ENCODE peak calls at places on chromosomes 6 and 20, in ten cellular contexts. K is H9, D is heart right ventricle, C is WERI-Rb-1, G is A549, W is A673, A is fibroblast of lung, P is left lung, Y is iPS DF 6.9, L is testis. T is an unnamed sample.

GRCh38 chr6:131460603-131460995 is 112.4 kb upstream of the ARG1 start:
- DNase-seq in Y (no peak), A (peak; percentile 22), G (no peak), P (no peak), C (no peak), D (no peak), K (no peak), W (peak; percentile 77), L (no peak), T (no peak)

GRCh38 chr20:25324412-25324811 is 66.2 kb downstream of the ABHD12 start:
- DNase-seq in K (peak; percentile 20), P (peak; percentile 85), A (no peak), W (no peak), G (no peak), C (no peak), L (peak; percentile 40), Y (no peak), D (no peak), T (no peak)

GRCh38 chr6:43952746-43953145 is 174.5 kb downstream of the MRPL14 start:
- DNase-seq in W (no peak), K (peak; percentile 24), D (no peak), L (no peak), Y (no peak), A (no peak), P (no peak), C (peak; percentile 34), G (no peak), T (no peak)

GRCh38 chr20:15036938-15037337 is 699.5 kb upstream of the FLRT3 start:
- DNase-seq in C (no peak), Y (no peak), L (no peak), W (no peak), A (no peak), G (no peak), P (no peak), K (no peak), D (no peak), T (no peak)

GRCh38 chr6:134351615-134352474 is 33.9 kb upstream of the SGK1 start:
- DNase-seq in P (no peak), W (no peak), K (peak; percentile 31), A (no peak), Y (no peak), L (no peak), D (no peak), G (no peak), C (no peak), T (no peak)

GRCh38 chr20:47020231-47020630 is 125.6 kb downstream of the EYA2 start:
- DNase-seq in Y (no peak), W (no peak), P (no peak), K (no peak), D (no peak), L (no peak), C (no peak), G (no peak), A (peak; percentile 9), T (no peak)

GRCh38 chr6:135953800-135954199 is 102.3 kb downstream of the PDE7B start:
- DNase-seq in L (no peak), Y (no peak), D (no peak), C (no peak), A (no peak), W (no peak), K (no peak), P (no peak), G (no peak), T (no peak)

GRCh38 chr6:118551063-118551672 is 3.1 kb downstream of the PLN start:
- DNase-seq in W (peak; percentile 67), A (peak; percentile 76), P (no peak), D (no peak), Y (no peak), C (no peak), G (peak; percentile 17), L (no peak), K (no peak), T (peak; percentile 41)

GRCh38 chr6:139925894-139926641 is 551.6 kb upstream of the CITED2 start:
- DNase-seq in A (peak; percentile 94), W (peak; percentile 26), L (no peak), C (no peak), D (no peak), Y (no peak), P (no peak), K (no peak), G (no peak), T (peak; percentile 58)

GRCh38 chr6:142377112-142377848 is 75.5 kb downstream of the ADGRG6 start:
- DNase-seq in D (peak; percentile 9), Y (peak; percentile 37), C (peak; percentile 18), G (no peak), W (peak; percentile 65), A (peak; percentile 34), P (no peak), L (peak; percentile 15), K (peak; percentile 88), T (no peak)

GRCh38 chr6:117481278-117481925 is 1.1 kb upstream of the DCBLD1 start:
- DNase-seq in W (peak; percentile 5), G (no peak), L (no peak), D (no peak), C (no peak), A (no peak), P (peak; percentile 42), Y (no peak), K (peak; percentile 36), T (no peak)

GRCh38 chr20:53914861-53915458 is 155.4 kb downstream of the BCAS1 start:
- DNase-seq in K (no peak), L (no peak), C (no peak), D (no peak), P (no peak), Y (no peak), W (peak; percentile 56), A (no peak), G (no peak), T (peak; percentile 35)

GRCh38 chr6:15522026-15522425 is 140.8 kb downstream of the DTNBP1 start:
- DNase-seq in W (no peak), G (no peak), K (peak; percentile 39), P (no peak), C (peak; percentile 8), A (no peak), Y (no peak), D (no peak), L (peak; percentile 7), T (no peak)

GRCh38 chr6:148959511-148959910 is 212.7 kb downstream of the UST start:
- DNase-seq in P (no peak), W (no peak), G (no peak), C (no peak), D (no peak), L (no peak), Y (no peak), K (no peak), A (no peak), T (no peak)

GRCh38 chr6:7016238-7016637 is 91.5 kb upstream of the RREB1 start:
- DNase-seq in P (no peak), C (no peak), K (no peak), W (no peak), G (no peak), A (no peak), Y (no peak), L (no peak), D (no peak), T (no peak)

GRCh38 chr6:37516920-37517405 is 17.3 kb upstream of the CCDC167 start:
- DNase-seq in G (no peak), D (no peak), W (no peak), Y (no peak), L (no peak), K (no peak), P (no peak), C (peak; percentile 42), A (no peak), T (peak; percentile 51)

GRCh38 chr6:28940294-28940858 is 16.6 kb upstream of the TRIM27 start:
- DNase-seq in W (peak; percentile 82), P (no peak), G (no peak), K (peak; percentile 72), L (peak; percentile 56), C (peak; percentile 65), D (no peak), Y (peak; percentile 60), A (no peak), T (peak; percentile 45)

GRCh38 chr6:100488231-100488630 is 23.5 kb upstream of the SIM1 start:
- DNase-seq in C (no peak), A (no peak), G (no peak), L (no peak), W (no peak), D (no peak), P (no peak), K (no peak), Y (no peak), T (no peak)
- H3K27ac ChIP-seq in C (no peak overlapping the region), A (no peak overlapping the region), G (no peak overlapping the region), L (no peak overlapping the region), W (no peak overlapping the region), D (no peak overlapping the region), P (no peak overlapping the region), K (no peak overlapping the region), Y (no peak overlapping the region), T (no peak overlapping the region)

GRCh38 chr6:103268335-103268734 is 1591.4 kb downstream of the HACE1 start:
- DNase-seq in P (no peak), W (no peak), C (no peak), Y (no peak), D (no peak), G (no peak), K (no peak), A (no peak), L (no peak), T (no peak)

DNA sequence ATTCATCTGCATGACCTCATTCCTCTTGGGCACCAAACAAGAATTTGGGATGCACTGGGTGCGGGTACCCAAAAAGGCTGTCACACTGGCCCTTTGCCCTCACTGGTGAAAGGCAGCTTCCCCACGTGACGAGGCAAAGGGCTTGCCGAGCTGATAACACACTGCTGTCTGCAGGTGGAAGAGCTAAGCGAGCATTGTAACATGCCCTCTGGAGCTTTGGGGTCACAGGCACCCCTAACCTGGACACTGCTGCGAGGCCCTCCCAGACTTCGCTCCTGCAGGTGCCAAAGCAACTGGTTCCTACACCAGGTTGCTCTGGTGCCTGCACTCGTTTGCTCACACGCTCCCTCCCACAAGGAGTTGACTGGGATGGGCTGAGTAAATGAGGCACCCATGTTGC is 1595.7 kb downstream of the HACE1 start:
- DNase-seq in P (no peak), A (no peak), C (no peak), Y (no peak), L (no peak), W (no peak), G (no peak), K (no peak), D (no peak), T (no peak)
- H3K27ac ChIP-seq in P (no peak overlapping the region), A (no peak overlapping the region), C (no peak overlapping the region), Y (no peak overlapping the region), L (no peak overlapping the region), W (no peak overlapping the region), G (no peak overlapping the region), K (no peak overlapping the region), D (no peak overlapping the region), T (no peak overlapping the region)

GRCh38 chr6:2753116-2753489 is 2.4 kb upstream of the MYLK4 start:
- DNase-seq in K (no peak), Y (no peak), P (no peak), W (no peak), A (no peak), L (no peak), G (no peak), C (no peak), D (no peak), T (no peak)
- H3K27ac ChIP-seq in K (no peak overlapping the region), Y (no peak overlapping the region), P (no peak overlapping the region), W (no peak overlapping the region), A (no peak overlapping the region), L (no peak overlapping the region), G (no peak overlapping the region), C (no peak overlapping the region), D (no peak overlapping the region), T (no peak overlapping the region)

GRCh38 chr6:168535711-168536110 is 94.7 kb downstream of the SMOC2 start:
- DNase-seq in P (no peak), L (no peak), W (no peak), C (no peak), Y (no peak), A (no peak), G (no peak), D (no peak), K (no peak), T (no peak)
- H3K27ac ChIP-seq in P (no peak overlapping the region), L (peak overlapping the region; percentile 75), W (no peak overlapping the region), C (no peak overlapping the region), Y (no peak overlapping the region), A (no peak overlapping the region), G (no peak overlapping the region), D (peak overlapping the region; percentile 2), K (no peak overlapping the region), T (no peak overlapping the region)

T was measured in SK-N-SH.